ENCODE peak calls at places on chromosomes 2 and 18, in six cellular contexts. I, Y, U, H, W and E are unnamed samples.

GRCh38 chr18:36692909-36693308 is 135.9 kb downstream of the TPGS2 start:
- DNase-seq in I (no peak), Y (no peak), U (no peak), H (no peak), W (no peak), E (no peak)

GRCh38 chr2:40242315-40242714 is 209.6 kb downstream of the SLC8A1 start:
- DNase-seq in I (no peak), Y (no peak), U (no peak), H (peak), W (no peak), E (no peak)

GRCh38 chr18:64987096-64987495 is 763.7 kb upstream of the CDH7 start:
- DNase-seq in I (no peak), Y (no peak), U (no peak), H (no peak), W (no peak), E (no peak)

GRCh38 chr2:12543452-12544220 is 173.1 kb upstream of the TRIB2 start:
- DNase-seq in I (no peak), Y (no peak), U (no peak), H (no peak), W (peak), E (no peak)

GRCh38 chr18:3875376-3875775 is 425.4 kb downstream of the TGIF1 start:
- DNase-seq in I (no peak), Y (no peak), U (no peak), H (no peak), W (no peak), E (no peak)

GRCh38 chr2:58107803-58108710 is 61.5 kb downstream of the VRK2 start:
- DNase-seq in I (no peak), Y (no peak), U (no peak), H (no peak), W (peak), E (no peak)

GRCh38 chr2:132270255-132270654 is 108.5 kb upstream of the ANKRD30BL start:
- DNase-seq in I (no peak), Y (no peak), U (no peak), H (no peak), W (no peak), E (no peak)

GRCh38 chr2:16034151-16034974 is 94.0 kb downstream of the MYCN start:
- DNase-seq in I (no peak), Y (peak), U (no peak), H (no peak), W (no peak), E (no peak)

GRCh38 chr2:212381428-212382102 is 157.0 kb downstream of the ERBB4 start:
- DNase-seq in I (no peak), Y (no peak), U (no peak), H (no peak), W (peak), E (no peak)

GRCh38 chr2:218781691-218782528 is at the start of gene CYP27A1:
- DNase-seq in I (peak), Y (peak), U (no peak), H (peak), W (peak), E (no peak)

GRCh38 chr2:190507135-190507534 is 27.4 kb downstream of the NEMP2 start:
- DNase-seq in I (no peak), Y (no peak), U (no peak), H (peak), W (no peak), E (no peak)

GRCh38 chr2:150267651-150268415 is 219.6 kb downstream of the RND3 start:
- DNase-seq in I (no peak), Y (no peak), U (no peak), H (no peak), W (no peak), E (no peak)

GRCh38 chr2:95287806-95288205 is 9.3 kb upstream of the KCNIP3 start:
- DNase-seq in I (no peak), Y (no peak), U (no peak), H (no peak), W (no peak), E (no peak)

GRCh38 chr2:147374410-147374811 is 470.4 kb upstream of the ACVR2A start:
- DNase-seq in I (no peak), Y (no peak), U (no peak), H (peak), W (no peak), E (no peak)

GRCh38 chr2:224586127-224586702 is 1.1 kb upstream of the CUL3 start:
- DNase-seq in I (no peak), Y (no peak), U (no peak), H (no peak), W (no peak), E (no peak)

GRCh38 chr18:25141796-25142365 is 210.1 kb downstream of the ZNF521 start:
- DNase-seq in I (no peak), Y (no peak), U (no peak), H (no peak), W (no peak), E (no peak)

GRCh38 chr2:52465267-52465666 is 1302.3 kb upstream of the CHAC2 start:
- DNase-seq in I (no peak), Y (no peak), U (no peak), H (no peak), W (peak), E (no peak)

GRCh38 chr2:156619021-156619539 is 182.9 kb downstream of the GPD2 start:
- DNase-seq in I (no peak), Y (no peak), U (no peak), H (no peak), W (no peak), E (no peak)

GRCh38 chr2:75186829-75187228 is 12.5 kb downstream of the TACR1 start:
- DNase-seq in I (no peak), Y (no peak), U (no peak), H (peak), W (no peak), E (no peak)

GRCh38 chr18:45320724-45321123 is 294.6 kb upstream of the SLC14A2 start:
- DNase-seq in I (no peak), Y (no peak), U (no peak), H (no peak), W (peak), E (no peak)

GRCh38 chr2:120862254-120863172 is 126.8 kb downstream of the GLI2 start:
- DNase-seq in I (no peak), Y (peak), U (no peak), H (no peak), W (no peak), E (no peak)

GRCh38 chr2:205585451-205586045 is 96.8 kb upstream of the NRP2 start:
- DNase-seq in I (no peak), Y (no peak), U (no peak), H (peak), W (no peak), E (no peak)

GRCh38 chr2:79909521-79909920 is 395.0 kb downstream of the LRRTM1 start:
- DNase-seq in I (no peak), Y (no peak), U (no peak), H (no peak), W (no peak), E (no peak)

GRCh38 chr2:98893871-98894270 is 42.2 kb downstream of the CRACDL start:
- DNase-seq in I (no peak), Y (no peak), U (no peak), H (no peak), W (no peak), E (no peak)

GRCh38 chr2:100895934-100896685 is 76.2 kb downstream of the NPAS2 start:
- DNase-seq in I (no peak), Y (no peak), U (no peak), H (no peak), W (no peak), E (no peak)

GRCh38 chr2:104654813-104655212 is 199.1 kb upstream of the POU3F3 start:
- DNase-seq in I (no peak), Y (no peak), U (no peak), H (no peak), W (no peak), E (no peak)

GRCh38 chr2:20423847-20424246 is 23.0 kb upstream of the RHOB start:
- DNase-seq in I (peak), Y (no peak), U (no peak), H (no peak), W (no peak), E (no peak)

GRCh38 chr2:226649871-226650660 is 149.6 kb downstream of the IRS1 start:
- DNase-seq in I (no peak), Y (no peak), U (no peak), H (peak), W (peak), E (peak)

GRCh38 chr2:50126845-50127244 is 905.1 kb downstream of the NRXN1 start:
- DNase-seq in I (no peak), Y (no peak), U (no peak), H (peak), W (no peak), E (no peak)

GRCh38 chr2:71948781-71949536 is 198.7 kb downstream of the CYP26B1 start:
- DNase-seq in I (no peak), Y (no peak), U (no peak), H (no peak), W (peak), E (no peak)

GRCh38 chr2:47429795-47430194 is 26.8 kb downstream of the MSH2 start:
- DNase-seq in I (no peak), Y (no peak), U (no peak), H (no peak), W (peak), E (no peak)

GRCh38 chr2:180761224-180761623 is 219.2 kb upstream of the UBE2E3 start:
- DNase-seq in I (no peak), Y (no peak), U (no peak), H (no peak), W (peak), E (no peak)

GRCh38 chr2:8676191-8676914 is 5.5 kb upstream of the ID2 start:
- DNase-seq in I (peak), Y (peak), U (no peak), H (no peak), W (peak), E (no peak)

GRCh38 chr18:52764271-52764670 is 424.3 kb downstream of the DCC start:
- DNase-seq in I (no peak), Y (no peak), U (no peak), H (peak), W (no peak), E (no peak)

GRCh38 chr2:10408649-10409579 is 39.2 kb downstream of the ODC1 start:
- DNase-seq in I (no peak), Y (peak), U (peak), H (peak), W (peak), E (peak)

GRCh38 chr2:43605079-43605655 is 9.3 kb upstream of the THADA start:
- DNase-seq in I (no peak), Y (peak), U (no peak), H (peak), W (peak), E (no peak)